ENCODE peak calls at places on chromosomes 6 and 20, in seven cellular contexts. One of them, this sample, is unnamed.

GRCh38 chr20:36344517-36345132 is 38.5 kb downstream of the DLGAP4 start:
- DNase-seq in fibroblast of lung: peak
- DNase-seq in aorta: no peak
- DNase-seq in heart left ventricle: no peak
- DNase-seq in psoas muscle: no peak
- DNase-seq in neuronal stem cell: peak
- DNase-seq in uterus: peak
- DNase-seq in this sample: no peak

GRCh38 chr6:41846666-41847237 is 48.4 kb downstream of the USP49 start:
- DNase-seq in psoas muscle: no peak
- DNase-seq in heart left ventricle: peak
- DNase-seq in fibroblast of lung: peak
- DNase-seq in uterus: peak
- DNase-seq in neuronal stem cell: peak
- DNase-seq in aorta: no peak
- DNase-seq in this sample: peak

GRCh38 chr6:14882394-14883073 is 363.3 kb upstream of the JARID2 start:
- DNase-seq in neuronal stem cell: no peak
- DNase-seq in fibroblast of lung: peak
- DNase-seq in heart left ventricle: peak
- DNase-seq in uterus: no peak
- DNase-seq in aorta: no peak
- DNase-seq in psoas muscle: peak
- DNase-seq in this sample: no peak

GRCh38 chr20:52246366-52246765 is 54.8 kb upstream of the ZFP64 start:
- DNase-seq in uterus: no peak
- DNase-seq in fibroblast of lung: no peak
- DNase-seq in heart left ventricle: no peak
- DNase-seq in neuronal stem cell: no peak
- DNase-seq in aorta: no peak
- DNase-seq in psoas muscle: no peak
- DNase-seq in this sample: no peak

GRCh38 chr20:37526839-37527637 is 638 bp downstream of the BLCAP start:
- DNase-seq in fibroblast of lung: peak
- DNase-seq in uterus: no peak
- DNase-seq in psoas muscle: peak
- DNase-seq in aorta: peak
- DNase-seq in heart left ventricle: peak
- DNase-seq in neuronal stem cell: no peak
- DNase-seq in this sample: no peak

GRCh38 chr6:44451803-44452690 is 64.5 kb downstream of the CDC5L start:
- DNase-seq in aorta: no peak
- DNase-seq in uterus: no peak
- DNase-seq in fibroblast of lung: no peak
- DNase-seq in psoas muscle: no peak
- DNase-seq in heart left ventricle: no peak
- DNase-seq in neuronal stem cell: no peak
- DNase-seq in this sample: no peak

GRCh38 chr6:157056275-157056674 is 267.0 kb downstream of the TMEM242 start:
- DNase-seq in fibroblast of lung: no peak
- DNase-seq in psoas muscle: no peak
- DNase-seq in uterus: no peak
- DNase-seq in aorta: no peak
- DNase-seq in neuronal stem cell: no peak
- DNase-seq in heart left ventricle: no peak
- DNase-seq in this sample: no peak

GRCh38 chr6:73314577-73315492 is 39.2 kb downstream of the DPPA5 start:
- DNase-seq in fibroblast of lung: peak
- DNase-seq in neuronal stem cell: no peak
- DNase-seq in psoas muscle: no peak
- DNase-seq in aorta: no peak
- DNase-seq in heart left ventricle: no peak
- DNase-seq in uterus: no peak
- DNase-seq in this sample: no peak

GRCh38 chr20:51563597-51564332 is 21.2 kb upstream of the NFATC2 start:
- DNase-seq in uterus: peak
- DNase-seq in fibroblast of lung: peak
- DNase-seq in heart left ventricle: peak
- DNase-seq in psoas muscle: peak
- DNase-seq in neuronal stem cell: no peak
- DNase-seq in aorta: peak
- DNase-seq in this sample: no peak

GRCh38 chr6:25485820-25486559 is 166.0 kb upstream of the SCGN start:
- DNase-seq in aorta: peak
- DNase-seq in fibroblast of lung: no peak
- DNase-seq in heart left ventricle: peak
- DNase-seq in uterus: peak
- DNase-seq in psoas muscle: no peak
- DNase-seq in neuronal stem cell: no peak
- DNase-seq in this sample: no peak

GRCh38 chr6:108581237-108581931 is 20.7 kb downstream of the FOXO3 start:
- DNase-seq in aorta: no peak
- DNase-seq in psoas muscle: peak
- DNase-seq in fibroblast of lung: peak
- DNase-seq in uterus: peak
- DNase-seq in heart left ventricle: no peak
- DNase-seq in neuronal stem cell: no peak
- DNase-seq in this sample: no peak

GRCh38 chr6:11606287-11606686 is 68.7 kb downstream of the TMEM170B start:
- DNase-seq in fibroblast of lung: no peak
- DNase-seq in uterus: no peak
- DNase-seq in psoas muscle: no peak
- DNase-seq in neuronal stem cell: no peak
- DNase-seq in aorta: no peak
- DNase-seq in heart left ventricle: no peak
- DNase-seq in this sample: no peak

GRCh38 chr20:47704746-47705496 is 80.4 kb downstream of the SULF2 start:
- DNase-seq in fibroblast of lung: peak
- DNase-seq in uterus: peak
- DNase-seq in neuronal stem cell: no peak
- DNase-seq in psoas muscle: peak
- DNase-seq in heart left ventricle: peak
- DNase-seq in aorta: no peak
- DNase-seq in this sample: peak

GRCh38 chr20:48523191-48523757 is 304.5 kb downstream of the PREX1 start:
- DNase-seq in uterus: no peak
- DNase-seq in psoas muscle: no peak
- DNase-seq in heart left ventricle: no peak
- DNase-seq in neuronal stem cell: peak
- DNase-seq in aorta: no peak
- DNase-seq in fibroblast of lung: peak
- DNase-seq in this sample: no peak

GRCh38 chr20:23629017-23629541 is 8.7 kb downstream of the CST3 start:
- DNase-seq in aorta: no peak
- DNase-seq in neuronal stem cell: no peak
- DNase-seq in fibroblast of lung: peak
- DNase-seq in uterus: no peak
- DNase-seq in psoas muscle: peak
- DNase-seq in heart left ventricle: no peak
- DNase-seq in this sample: no peak

GRCh38 chr6:163409712-163410111 is 4.8 kb upstream of the QKI start:
- DNase-seq in heart left ventricle: no peak
- DNase-seq in aorta: no peak
- DNase-seq in psoas muscle: no peak
- DNase-seq in fibroblast of lung: no peak
- DNase-seq in neuronal stem cell: no peak
- DNase-seq in uterus: no peak
- DNase-seq in this sample: no peak

GRCh38 chr6:73515204-73516101 is 5.4 kb downstream of the EEF1A1 start:
- DNase-seq in heart left ventricle: peak
- DNase-seq in aorta: no peak
- DNase-seq in fibroblast of lung: peak
- DNase-seq in uterus: peak
- DNase-seq in psoas muscle: no peak
- DNase-seq in neuronal stem cell: no peak
- DNase-seq in this sample: no peak

GRCh38 chr6:35413911-35414310 is 38.2 kb upstream of the FANCE start:
- DNase-seq in fibroblast of lung: no peak
- DNase-seq in psoas muscle: no peak
- DNase-seq in uterus: no peak
- DNase-seq in aorta: no peak
- DNase-seq in heart left ventricle: no peak
- DNase-seq in neuronal stem cell: no peak
- DNase-seq in this sample: no peak

GRCh38 chr6:35415065-35415880 is 36.9 kb upstream of the FANCE start:
- DNase-seq in uterus: peak
- DNase-seq in fibroblast of lung: peak
- DNase-seq in neuronal stem cell: peak
- DNase-seq in psoas muscle: peak
- DNase-seq in heart left ventricle: peak
- DNase-seq in aorta: peak
- DNase-seq in this sample: peak

GRCh38 chr6:35419431-35419830 is 32.7 kb upstream of the FANCE start:
- DNase-seq in psoas muscle: no peak
- DNase-seq in neuronal stem cell: no peak
- DNase-seq in uterus: no peak
- DNase-seq in heart left ventricle: no peak
- DNase-seq in aorta: no peak
- DNase-seq in fibroblast of lung: peak
- DNase-seq in this sample: no peak

GRCh38 chr6:35419961-35420360 is 32.2 kb upstream of the FANCE start:
- DNase-seq in psoas muscle: no peak
- DNase-seq in neuronal stem cell: no peak
- DNase-seq in uterus: no peak
- DNase-seq in aorta: no peak
- DNase-seq in fibroblast of lung: no peak
- DNase-seq in heart left ventricle: no peak
- DNase-seq in this sample: no peak

DNA sequence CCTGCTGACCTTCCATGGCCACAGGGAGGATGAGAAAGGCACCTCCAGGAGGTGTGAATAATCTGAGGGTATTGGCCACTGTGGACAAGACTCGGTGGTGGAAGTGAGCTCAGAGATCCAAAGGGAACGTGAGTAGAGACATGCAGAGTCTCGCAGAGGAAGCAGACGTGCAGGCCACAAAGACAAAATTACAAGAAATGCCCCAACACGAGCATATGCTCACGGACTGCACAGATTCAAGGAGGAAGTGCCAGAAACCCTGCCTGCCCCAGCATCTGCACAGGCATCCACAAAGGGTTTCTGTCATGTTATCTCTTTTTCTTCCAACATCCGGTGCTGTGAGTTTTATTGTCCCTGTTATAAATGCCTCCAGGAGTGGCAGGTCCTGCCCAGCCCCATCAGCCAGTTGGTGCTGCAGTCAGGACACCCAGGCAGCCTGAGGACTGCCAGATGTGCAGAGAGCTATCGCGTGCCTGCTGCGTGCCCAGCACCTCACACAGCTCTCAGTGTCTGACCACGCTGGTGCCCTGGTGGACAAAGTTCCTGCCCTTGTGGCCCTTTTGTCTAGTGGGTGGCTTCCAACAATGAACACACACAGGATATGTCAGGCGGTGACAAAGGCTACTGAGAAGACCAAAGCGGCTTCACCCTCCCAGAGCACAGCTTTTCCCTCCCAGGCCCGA is 34.0 kb upstream of the FANCE start:
- DNase-seq in aorta: peak
- DNase-seq in neuronal stem cell: no peak
- DNase-seq in psoas muscle: no peak
- DNase-seq in uterus: no peak
- DNase-seq in fibroblast of lung: no peak
- DNase-seq in heart left ventricle: no peak
- DNase-seq in this sample: peak
- H3K27ac ChIP-seq in aorta: no peak
- H3K27ac ChIP-seq in neuronal stem cell: no peak
- H3K27ac ChIP-seq in psoas muscle: no peak
- H3K27ac ChIP-seq in uterus: no peak
- H3K27ac ChIP-seq in fibroblast of lung: no peak
- H3K27ac ChIP-seq in heart left ventricle: no peak
- H3K27ac ChIP-seq in this sample: no peak

GRCh38 chr6:149454405-149454848 is 30.4 kb downstream of the ZC3H12D start:
- DNase-seq in fibroblast of lung: peak
- DNase-seq in neuronal stem cell: no peak
- DNase-seq in psoas muscle: peak
- DNase-seq in heart left ventricle: peak
- DNase-seq in uterus: peak
- DNase-seq in aorta: peak
- DNase-seq in this sample: peak

GRCh38 chr6:149452062-149452939 is 32.5 kb downstream of the ZC3H12D start:
- DNase-seq in psoas muscle: no peak
- DNase-seq in fibroblast of lung: no peak
- DNase-seq in neuronal stem cell: no peak
- DNase-seq in heart left ventricle: no peak
- DNase-seq in uterus: no peak
- DNase-seq in aorta: no peak
- DNase-seq in this sample: no peak

GRCh38 chr6:149455028-149455732 is 29.6 kb downstream of the ZC3H12D start:
- DNase-seq in psoas muscle: no peak
- DNase-seq in fibroblast of lung: no peak
- DNase-seq in uterus: no peak
- DNase-seq in neuronal stem cell: no peak
- DNase-seq in aorta: no peak
- DNase-seq in heart left ventricle: no peak
- DNase-seq in this sample: no peak

GRCh38 chr6:149451361-149452061 is 33.3 kb downstream of the ZC3H12D start:
- DNase-seq in psoas muscle: peak
- DNase-seq in heart left ventricle: peak
- DNase-seq in aorta: peak
- DNase-seq in uterus: no peak
- DNase-seq in neuronal stem cell: no peak
- DNase-seq in fibroblast of lung: peak
- DNase-seq in this sample: no peak

GRCh38 chr6:149453597-149454340 is 31.0 kb downstream of the ZC3H12D start:
- DNase-seq in uterus: no peak
- DNase-seq in neuronal stem cell: no peak
- DNase-seq in heart left ventricle: no peak
- DNase-seq in aorta: no peak
- DNase-seq in fibroblast of lung: no peak
- DNase-seq in psoas muscle: no peak
- DNase-seq in this sample: no peak
- H3K27ac ChIP-seq in uterus: peak
- H3K27ac ChIP-seq in neuronal stem cell: no peak
- H3K27ac ChIP-seq in heart left ventricle: peak
- H3K27ac ChIP-seq in aorta: peak
- H3K27ac ChIP-seq in fibroblast of lung: no peak
- H3K27ac ChIP-seq in psoas muscle: peak
- H3K27ac ChIP-seq in this sample: peak

GRCh38 chr6:109867970-109868358 is 110.1 kb upstream of the GPR6 start:
- DNase-seq in aorta: no peak
- DNase-seq in fibroblast of lung: peak
- DNase-seq in uterus: peak
- DNase-seq in heart left ventricle: no peak
- DNase-seq in neuronal stem cell: no peak
- DNase-seq in psoas muscle: no peak
- DNase-seq in this sample: no peak
- H3K27ac ChIP-seq in aorta: no peak
- H3K27ac ChIP-seq in fibroblast of lung: no peak
- H3K27ac ChIP-seq in uterus: peak
- H3K27ac ChIP-seq in heart left ventricle: no peak
- H3K27ac ChIP-seq in neuronal stem cell: no peak
- H3K27ac ChIP-seq in psoas muscle: no peak
- H3K27ac ChIP-seq in this sample: no peak

GRCh38 chr6:26552205-26552604 is 14.0 kb downstream of the HMGN4 start:
- DNase-seq in aorta: no peak
- DNase-seq in heart left ventricle: no peak
- DNase-seq in neuronal stem cell: no peak
- DNase-seq in fibroblast of lung: no peak
- DNase-seq in psoas muscle: no peak
- DNase-seq in uterus: no peak
- DNase-seq in this sample: no peak
- H3K27ac ChIP-seq in aorta: no peak
- H3K27ac ChIP-seq in heart left ventricle: no peak
- H3K27ac ChIP-seq in neuronal stem cell: no peak
- H3K27ac ChIP-seq in fibroblast of lung: no peak
- H3K27ac ChIP-seq in psoas muscle: no peak
- H3K27ac ChIP-seq in uterus: no peak
- H3K27ac ChIP-seq in this sample: no peak

GRCh38 chr6:137213813-137214212 is 5.4 kb downstream of the IFNGR1 start:
- DNase-seq in neuronal stem cell: no peak
- DNase-seq in psoas muscle: no peak
- DNase-seq in heart left ventricle: no peak
- DNase-seq in uterus: no peak
- DNase-seq in aorta: no peak
- DNase-seq in fibroblast of lung: no peak
- DNase-seq in this sample: no peak
- H3K27ac ChIP-seq in neuronal stem cell: no peak
- H3K27ac ChIP-seq in psoas muscle: peak
- H3K27ac ChIP-seq in heart left ventricle: peak
- H3K27ac ChIP-seq in uterus: peak
- H3K27ac ChIP-seq in aorta: peak
- H3K27ac ChIP-seq in fibroblast of lung: no peak
- H3K27ac ChIP-seq in this sample: peak

This sample was measured in caudate nucleus.